ENCODE peak calls at places on chromosome 9, in six cellular contexts. R is dorsolateral prefrontal cortex, C is endothelial cell, E is T follicular helper cell, V is AG04449, L is MCF 10A. Z is an unnamed sample.

GRCh38 chr9:89850633-89851325 is 246.0 kb downstream of the GADD45G start:
- DNase-seq in E (no peak), L (peak), C (no peak), R (no peak), V (no peak), Z (no peak)

GRCh38 chr9:117734082-117734481 is 29.9 kb downstream of the TLR4 start:
- DNase-seq in R (no peak), V (no peak), L (no peak), E (no peak), C (no peak), Z (no peak)

GRCh38 chr9:127557466-127557869 is 54.6 kb upstream of the STXBP1 start:
- DNase-seq in R (peak), C (no peak), E (no peak), L (peak), V (no peak), Z (no peak)

GRCh38 chr9:31608413-31608812 is 776.0 kb upstream of the ACO1 start:
- DNase-seq in R (no peak), V (no peak), L (peak), E (no peak), C (no peak), Z (no peak)

GRCh38 chr9:109593612-109594011 is 95.5 kb upstream of the PTPN3 start:
- DNase-seq in C (no peak), V (no peak), L (no peak), R (no peak), E (no peak), Z (no peak)

GRCh38 chr9:81771606-81772005 is 82.3 kb upstream of the TLE1 start:
- DNase-seq in L (peak), C (no peak), R (no peak), E (no peak), V (no peak), Z (no peak)

GRCh38 chr9:114763220-114763619 is 42.6 kb downstream of the TNFSF15 start:
- DNase-seq in R (no peak), L (no peak), E (no peak), V (no peak), C (no peak), Z (no peak)

GRCh38 chr9:38621434-38622082 is 1.2 kb upstream of the ANKRD18A start:
- DNase-seq in C (peak), V (no peak), R (no peak), E (peak), L (peak), Z (peak)

GRCh38 chr9:106625259-106625789 is 237.6 kb upstream of the ZNF462 start:
- DNase-seq in R (no peak), L (no peak), C (no peak), V (no peak), E (no peak), Z (no peak)

GRCh38 chr9:33458444-33458843 is 11.1 kb upstream of the AQP3 start:
- DNase-seq in C (no peak), R (no peak), V (no peak), E (peak), L (peak), Z (peak)

GRCh38 chr9:128271112-128271511 is 4.7 kb downstream of the GOLGA2 start:
- DNase-seq in E (no peak), C (no peak), V (no peak), R (no peak), L (peak), Z (no peak)

GRCh38 chr9:128393971-128394370 is 22.8 kb downstream of the URM1 start:
- DNase-seq in L (no peak), C (no peak), V (no peak), E (no peak), R (no peak), Z (no peak)

GRCh38 chr9:115964710-115965347 is 188.8 kb upstream of the PAPPA start:
- DNase-seq in E (no peak), C (no peak), R (no peak), L (no peak), V (no peak), Z (no peak)

GRCh38 chr9:99056876-99057664 is 47.8 kb upstream of the TGFBR1 start:
- DNase-seq in L (peak), V (peak), R (no peak), C (no peak), E (no peak), Z (peak)

GRCh38 chr9:133706651-133707050 is 31.5 kb downstream of the SARDH start:
- DNase-seq in C (no peak), R (no peak), V (no peak), E (no peak), L (no peak), Z (no peak)

GRCh38 chr9:84361645-84362044 is 21.1 kb upstream of the SLC28A3 start:
- DNase-seq in V (no peak), L (no peak), E (no peak), R (no peak), C (no peak), Z (no peak)

GRCh38 chr9:89810434-89810833 is 205.6 kb downstream of the GADD45G start:
- DNase-seq in C (no peak), L (no peak), V (no peak), R (no peak), E (no peak), Z (no peak)

GRCh38 chr9:20001058-20001457 is 212.2 kb upstream of the SLC24A2 start:
- DNase-seq in E (no peak), R (no peak), L (no peak), C (no peak), V (no peak), Z (no peak)

GRCh38 chr9:128383007-128383753 is 12.0 kb downstream of the URM1 start:
- DNase-seq in V (no peak), E (no peak), L (no peak), R (no peak), C (no peak), Z (no peak)

GRCh38 chr9:82327641-82328040 is 339.1 kb downstream of the SPATA31D1 start:
- DNase-seq in E (no peak), L (no peak), R (no peak), V (no peak), C (no peak), Z (no peak)

GRCh38 chr9:131422241-131422792 is 28.4 kb downstream of the PRRC2B start:
- DNase-seq in E (no peak), V (no peak), C (no peak), R (peak), L (peak), Z (no peak)

GRCh38 chr9:85431396-85432102 is 310.2 kb downstream of the AGTPBP1 start:
- DNase-seq in C (no peak), V (no peak), R (no peak), L (peak), E (no peak), Z (no peak)

GRCh38 chr9:87276327-87276841 is 221.3 kb upstream of the DAPK1 start:
- DNase-seq in R (no peak), L (peak), V (no peak), C (no peak), E (no peak), Z (no peak)

GRCh38 chr9:37575511-37575914 is 667 bp downstream of the FBXO10 start:
- DNase-seq in V (no peak), C (no peak), E (no peak), L (no peak), R (no peak), Z (no peak)

GRCh38 chr9:137755261-137755927 is 122.2 kb upstream of the CACNA1B start:
- DNase-seq in L (no peak), E (no peak), C (no peak), R (no peak), V (no peak), Z (no peak)

GRCh38 chr9:34463098-34463900 is 4.7 kb downstream of the DNAI1 start:
- DNase-seq in V (no peak), E (no peak), L (peak), R (peak), C (no peak), Z (no peak)

GRCh38 chr9:94666364-94667099 is 27.2 kb upstream of the FBP1 start:
- DNase-seq in C (no peak), V (no peak), R (no peak), E (no peak), L (no peak), Z (no peak)

GRCh38 chr9:131403493-131403773 is 9.5 kb downstream of the PRRC2B start:
- DNase-seq in V (no peak), R (no peak), E (no peak), L (no peak), C (no peak), Z (no peak)

GRCh38 chr9:84121991-84122523 is 141.5 kb downstream of the RMI1 start:
- DNase-seq in E (no peak), R (no peak), L (peak), V (no peak), C (no peak), Z (no peak)

GRCh38 chr9:93257808-93258331 is 73.9 kb downstream of the WNK2 start:
- DNase-seq in R (no peak), E (no peak), C (no peak), L (peak), V (no peak), Z (no peak)

GRCh38 chr9:104970588-104970987 is 42.6 kb upstream of the ABCA1 start:
- DNase-seq in L (no peak), V (no peak), C (no peak), R (no peak), E (no peak), Z (no peak)

GRCh38 chr9:108053555-108054061 is 564.0 kb upstream of the KLF4 start:
- DNase-seq in E (no peak), L (peak), C (no peak), R (no peak), V (no peak), Z (no peak)

GRCh38 chr9:17986595-17986994 is 407.7 kb downstream of the SH3GL2 start:
- DNase-seq in E (no peak), C (no peak), V (no peak), R (no peak), L (no peak), Z (no peak)

GRCh38 chr9:111016046-111017026 is 21.9 kb downstream of the LPAR1 start:
- DNase-seq in C (no peak), L (peak), R (no peak), V (no peak), E (no peak), Z (no peak)

GRCh38 chr9:117080996-117081395 is 333.9 kb downstream of the ASTN2 start:
- DNase-seq in L (no peak), R (no peak), V (no peak), C (no peak), E (no peak), Z (no peak)

GRCh38 chr9:114824130-114824529 is 18.3 kb upstream of the TNFSF15 start:
- DNase-seq in L (no peak), R (no peak), C (no peak), E (no peak), V (no peak), Z (no peak)

Z was measured in central memory CD4-positive, alpha-beta T cell.